ENCODE peak calls at places on chromosomes 5 and 9, in six cellular contexts. H is colonic mucosa, T is osteoblast, S is B cell, V is Peyer's patch, A is body of pancreas. C is an unnamed sample.

GRCh38 chr9:84789463-84789830 is 119.9 kb downstream of the NTRK2 start:
- DNase-seq in T (no peak), H (no peak), A (no peak), V (no peak), S (no peak), C (no peak)

GRCh38 chr9:88173378-88173999 is 35.2 kb upstream of the SPATA31C2 start:
- DNase-seq in T (peak), S (no peak), V (peak), H (peak), A (peak), C (peak)

GRCh38 chr5:151695464-151695863 is 8.7 kb upstream of the SPARC start:
- DNase-seq in H (no peak), V (no peak), A (no peak), T (no peak), S (no peak), C (no peak)

GRCh38 chr5:174323878-174324281 is 278.4 kb downstream of the NSG2 start:
- DNase-seq in H (no peak), T (peak), V (no peak), S (no peak), A (peak), C (peak)

GRCh38 chr5:140946578-140946977 is 19.7 kb upstream of the PCDHAC2 start:
- DNase-seq in H (no peak), S (no peak), T (no peak), V (no peak), A (no peak), C (no peak)

GRCh38 chr9:99399476-99399875 is 177.4 kb downstream of the SEC61B start:
- DNase-seq in T (no peak), S (no peak), V (no peak), H (no peak), A (no peak), C (no peak)

GRCh38 chr5:96279796-96280542 is 153.1 kb downstream of the PCSK1 start:
- DNase-seq in H (no peak), T (peak), S (no peak), V (no peak), A (no peak), C (no peak)

GRCh38 chr5:170132642-170133448 is 27.1 kb downstream of the FOXI1 start:
- DNase-seq in S (no peak), T (peak), H (peak), V (no peak), A (no peak), C (no peak)

GRCh38 chr9:77018058-77019009 is 1.1 kb upstream of the FOXB2 start:
- DNase-seq in V (no peak), S (no peak), T (peak), H (no peak), A (no peak), C (no peak)

GRCh38 chr9:111805841-111806241 is 11.1 kb upstream of the SHOC1 start:
- DNase-seq in A (no peak), V (no peak), S (no peak), H (no peak), T (peak), C (no peak)

GRCh38 chr5:113634957-113635356 is 121.5 kb downstream of the YTHDC2 start:
- DNase-seq in S (no peak), T (no peak), V (no peak), A (no peak), H (no peak), C (no peak)

GRCh38 chr5:150321784-150322183 is 19.1 kb upstream of the ARSI start:
- DNase-seq in V (no peak), H (no peak), T (no peak), A (no peak), S (no peak), C (no peak)

GRCh38 chr9:6142816-6143454 is 72.7 kb upstream of the IL33 start:
- DNase-seq in S (no peak), H (no peak), A (no peak), V (no peak), T (no peak), C (peak)

GRCh38 chr9:72538926-72539702 is 17.7 kb downstream of the TMC1 start:
- DNase-seq in H (no peak), S (no peak), V (no peak), A (no peak), T (no peak), C (no peak)

GRCh38 chr5:181043285-181044092 is 3.4 kb downstream of the BTNL9 start:
- DNase-seq in V (peak), S (no peak), T (no peak), A (no peak), H (no peak), C (peak)

GRCh38 chr9:117245225-117245624 is 169.6 kb downstream of the ASTN2 start:
- DNase-seq in H (no peak), S (no peak), T (no peak), A (no peak), V (no peak), C (no peak)

GRCh38 chr9:128254855-128255759 is 20.7 kb downstream of the GOLGA2 start:
- DNase-seq in H (peak), S (peak), V (peak), A (peak), T (peak), C (peak)

GRCh38 chr5:169287529-169287928 is 13.4 kb downstream of the SLIT3 start:
- DNase-seq in T (no peak), V (no peak), H (no peak), A (no peak), S (no peak), C (no peak)

GRCh38 chr9:88196456-88196855 is 58.2 kb upstream of the SPATA31C2 start:
- DNase-seq in V (no peak), A (peak), S (no peak), H (no peak), T (no peak), C (peak)

GRCh38 chr9:33850267-33850629 is 33.3 kb downstream of the UBE2R2 start:
- DNase-seq in A (no peak), T (no peak), S (no peak), V (no peak), H (no peak), C (no peak)

GRCh38 chr9:65420771-65421170 is 135.8 kb upstream of the FOXD4L5 start:
- DNase-seq in T (no peak), A (no peak), V (no peak), S (no peak), H (no peak), C (no peak)

GRCh38 chr9:5478214-5478613 is 27.9 kb downstream of the CD274 start:
- DNase-seq in S (no peak), H (no peak), A (no peak), T (no peak), V (no peak), C (no peak)

GRCh38 chr9:71644819-71645362 is 123.4 kb downstream of the CEMIP2 start:
- DNase-seq in T (no peak), A (no peak), S (no peak), V (no peak), H (no peak), C (no peak)

GRCh38 chr5:33772276-33772990 is 119.4 kb downstream of the ADAMTS12 start:
- DNase-seq in H (no peak), A (no peak), V (no peak), T (peak), S (no peak), C (no peak)

GRCh38 chr5:80569961-80570786 is at the start of gene ANKRD34B:
- DNase-seq in H (no peak), A (no peak), T (peak), V (no peak), S (no peak), C (peak)

GRCh38 chr5:39200081-39200480 is 19.3 kb downstream of the FYB1 start:
- DNase-seq in V (no peak), T (no peak), S (no peak), H (no peak), A (no peak), C (no peak)

GRCh38 chr5:17819786-17820185 is 185.5 kb downstream of the TAF11L14 start:
- DNase-seq in V (no peak), T (no peak), A (no peak), H (no peak), S (no peak), C (no peak)

GRCh38 chr5:6732634-6733410 is 19.6 kb downstream of the TENT4A start:
- DNase-seq in V (no peak), T (peak), A (peak), H (no peak), S (peak), C (no peak)

GRCh38 chr5:131285637-131286399 is 22.0 kb downstream of the CDC42SE2 start:
- DNase-seq in S (no peak), H (no peak), V (no peak), A (no peak), T (no peak), C (no peak)

GRCh38 chr9:4581031-4581760 is 80.9 kb upstream of the PLPP6 start:
- DNase-seq in A (no peak), V (no peak), S (no peak), T (no peak), H (no peak), C (no peak)

GRCh38 chr9:115985657-115986056 is 167.9 kb upstream of the PAPPA start:
- DNase-seq in S (no peak), T (no peak), H (no peak), A (no peak), V (no peak), C (no peak)

GRCh38 chr5:91955610-91956009 is 572.5 kb upstream of the ARRDC3 start:
- DNase-seq in S (no peak), A (peak), H (no peak), V (no peak), T (no peak), C (peak)

GRCh38 chr9:4114569-4115505 is 185.0 kb downstream of the GLIS3 start:
- DNase-seq in V (no peak), A (no peak), H (no peak), S (no peak), T (peak), C (peak)

GRCh38 chr5:55146080-55146479 is 13.9 kb upstream of the GPX8 start:
- DNase-seq in S (no peak), H (no peak), A (no peak), V (no peak), T (no peak), C (no peak)

GRCh38 chr5:67149933-67150523 is 46.6 kb downstream of the CD180 start:
- DNase-seq in S (no peak), A (no peak), H (no peak), V (no peak), T (peak), C (no peak)

GRCh38 chr9:91775708-91776028 is 174.4 kb downstream of the ROR2 start:
- DNase-seq in T (no peak), S (no peak), A (no peak), V (no peak), H (no peak), C (no peak)
- TF ChIP-seq CTCF in T (no peak), S (peak), A (no peak), V (no peak), H (no peak), C (peak)

DNA sequence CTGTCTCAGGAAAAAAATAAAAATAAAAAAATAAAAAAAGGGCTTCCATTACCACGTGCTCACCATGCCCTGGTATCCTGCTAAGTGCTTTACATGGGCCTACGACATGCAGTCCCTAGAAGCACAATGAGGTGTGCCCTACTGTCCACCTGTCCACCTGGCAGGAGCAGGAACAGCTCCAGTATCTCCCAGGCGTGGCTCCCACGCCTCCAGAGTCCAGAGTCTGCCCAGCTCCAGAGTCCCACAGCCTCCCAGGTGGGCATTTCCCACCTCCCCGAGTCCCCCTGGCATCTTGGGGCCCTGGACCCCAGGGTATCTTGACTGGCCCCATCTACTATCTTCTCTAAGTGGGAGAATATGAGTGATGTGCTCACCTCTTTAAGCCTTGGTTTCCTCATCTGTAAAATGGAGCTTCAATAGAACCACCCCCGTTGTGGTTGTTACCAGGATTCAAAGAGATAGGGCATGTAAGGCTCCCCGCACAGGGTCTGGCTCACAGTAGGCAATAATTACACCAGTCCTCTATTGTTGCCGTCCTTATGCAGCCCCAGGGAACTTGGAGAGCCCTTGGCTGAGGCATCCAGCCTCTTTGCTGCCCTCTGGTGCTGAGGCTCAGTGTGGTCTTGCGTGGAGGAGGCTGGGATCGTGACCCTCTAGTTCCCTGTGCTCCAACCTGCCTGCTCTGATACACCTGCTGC is 8.9 kb downstream of the CXCL14 start:
- DNase-seq in H (no peak), A (peak), V (peak), T (no peak), S (no peak), C (peak)
- TF ChIP-seq CTCF in H (peak), A (peak), V (peak), T (peak), S (no peak), C (peak)

GRCh38 chr9:133359420-133360175 is 3.2 kb downstream of the SURF2 start:
- DNase-seq in S (no peak), T (peak), V (no peak), A (no peak), H (no peak), C (no peak)
- TF ChIP-seq CTCF in S (no peak), T (peak), V (peak), A (peak), H (no peak), C (no peak)

GRCh38 chr9:36825179-36825578 is 208.9 kb downstream of the PAX5 start:
- DNase-seq in A (no peak), S (no peak), H (no peak), T (no peak), V (peak), C (no peak)

GRCh38 chr9:36826581-36826980 is 207.5 kb downstream of the PAX5 start:
- DNase-seq in T (no peak), V (peak), A (no peak), S (no peak), H (no peak), C (no peak)

GRCh38 chr9:36827593-36827992 is 206.5 kb downstream of the PAX5 start:
- DNase-seq in H (no peak), T (no peak), V (peak), A (no peak), S (no peak), C (no peak)

GRCh38 chr9:36831381-36832231 is 202.5 kb downstream of the PAX5 start:
- DNase-seq in T (peak), H (no peak), S (no peak), V (peak), A (no peak), C (no peak)

GRCh38 chr9:36828574-36829141 is 205.4 kb downstream of the PAX5 start:
- DNase-seq in H (no peak), A (no peak), T (no peak), S (no peak), V (peak), C (no peak)
- TF ChIP-seq CTCF in H (no peak), A (no peak), T (no peak), S (no peak), V (no peak), C (no peak)

C was measured in Calu3.